ENCODE peak calls at places on chromosome 19, in nine cellular contexts. Z is fibroblast of mammary gland, U is ascending aorta, B is fibroblast of the aortic adventitia, F is mammary epithelial cell, G is astrocyte of the spinal cord, T is Caco-2, L is heart left ventricle, R is pancreas. D is an unnamed sample.

GRCh38 chr19:11342429-11342828 is 3.0 kb upstream of the RAB3D start:
- DNase-seq in T (no peak), L (no peak), F (no peak), Z (no peak), G (no peak), R (no peak), B (no peak), U (no peak), D (no peak)

GRCh38 chr19:56170261-56170660 is 5.5 kb upstream of the GALP start:
- DNase-seq in Z (peak), G (peak), R (peak), L (peak), B (no peak), U (no peak), T (no peak), F (peak), D (no peak)

GRCh38 chr19:53646144-53646543 is 14.3 kb downstream of the DPRX start:
- DNase-seq in Z (no peak), R (no peak), F (no peak), B (no peak), T (no peak), U (no peak), L (no peak), G (no peak), D (no peak)

GRCh38 chr19:34220472-34221063 is 33.8 kb upstream of the GARRE1 start:
- DNase-seq in R (peak), F (peak), U (no peak), G (peak), T (peak), Z (peak), B (peak), L (peak), D (peak)

GRCh38 chr19:58476498-58477015 is 405 bp downstream of the ZNF446 start:
- DNase-seq in B (peak), U (no peak), G (peak), Z (peak), T (no peak), F (no peak), L (no peak), R (no peak), D (no peak)

GRCh38 chr19:51259348-51260245 is 8.7 kb downstream of the SIGLECL1 start:
- DNase-seq in B (peak), F (peak), T (no peak), G (no peak), R (no peak), U (no peak), L (peak), Z (peak), D (peak)

GRCh38 chr19:4393947-4394590 is 6.3 kb downstream of the SH3GL1 start:
- DNase-seq in L (no peak), B (peak), T (no peak), R (no peak), F (no peak), U (no peak), Z (no peak), G (no peak), D (peak)

GRCh38 chr19:4114181-4114580 is 9.7 kb downstream of the MAP2K2 start:
- DNase-seq in Z (no peak), U (no peak), R (no peak), F (no peak), T (no peak), B (no peak), G (no peak), L (no peak), D (no peak)

GRCh38 chr19:17579523-17580244 is 24.2 kb downstream of the COLGALT1 start:
- DNase-seq in L (peak), F (peak), G (peak), B (peak), R (no peak), Z (peak), U (no peak), T (peak), D (peak)

GRCh38 chr19:13241321-13242104 is 91.3 kb downstream of the IER2 start:
- DNase-seq in R (no peak), G (no peak), B (no peak), Z (peak), U (no peak), F (peak), L (no peak), T (no peak), D (no peak)

GRCh38 chr19:4493929-4494690 is 22.0 kb downstream of the HDGFL2 start:
- DNase-seq in U (no peak), L (no peak), Z (no peak), T (no peak), R (no peak), G (no peak), B (no peak), F (no peak), D (no peak)

GRCh38 chr19:58010507-58010906 is 7.9 kb upstream of the ZNF606 start:
- DNase-seq in B (no peak), F (no peak), U (no peak), R (no peak), T (no peak), L (no peak), Z (no peak), G (no peak), D (no peak)

GRCh38 chr19:12314553-12314952 is 18.9 kb downstream of the ZNF563 start:
- DNase-seq in R (peak), U (no peak), B (no peak), F (no peak), G (no peak), L (no peak), T (no peak), Z (no peak), D (no peak)

GRCh38 chr19:16042533-16043085 is 33.7 kb upstream of the TPM4 start:
- DNase-seq in U (no peak), G (no peak), Z (no peak), R (no peak), T (no peak), F (no peak), L (no peak), B (peak), D (no peak)

GRCh38 chr19:42280761-42281174 is 11.7 kb downstream of the CIC start:
- DNase-seq in B (no peak), F (no peak), R (no peak), G (peak), T (peak), Z (peak), U (no peak), L (no peak), D (peak)

GRCh38 chr19:11142528-11143171 is 12.9 kb downstream of the SPC24 start:
- DNase-seq in U (peak), R (peak), T (peak), F (peak), Z (peak), L (peak), G (peak), B (peak), D (peak)

GRCh38 chr19:58398545-58398944 is 3.1 kb downstream of the RNF225 start:
- DNase-seq in G (no peak), B (no peak), F (no peak), Z (no peak), L (no peak), U (no peak), R (no peak), T (no peak), D (no peak)

GRCh38 chr19:21581646-21582045 is 76.2 kb downstream of the ZNF429 start:
- DNase-seq in T (no peak), B (no peak), U (no peak), Z (no peak), R (peak), F (no peak), G (no peak), L (no peak), D (no peak)

GRCh38 chr19:41702208-41702651 is 6.2 kb upstream of the CEACAM5 start:
- DNase-seq in U (no peak), R (no peak), Z (peak), B (peak), L (no peak), T (no peak), F (peak), G (peak), D (no peak)

GRCh38 chr19:48133094-48133493 is 22.5 kb upstream of the PLA2G4C start:
- DNase-seq in F (no peak), Z (no peak), G (no peak), T (no peak), U (no peak), R (no peak), B (no peak), L (no peak), D (no peak)
- TF ChIP-seq CTCF in F (no peak), Z (no peak), G (no peak), T (no peak), U (no peak), R (no peak), B (no peak), L (no peak), D (no peak)

DNA sequence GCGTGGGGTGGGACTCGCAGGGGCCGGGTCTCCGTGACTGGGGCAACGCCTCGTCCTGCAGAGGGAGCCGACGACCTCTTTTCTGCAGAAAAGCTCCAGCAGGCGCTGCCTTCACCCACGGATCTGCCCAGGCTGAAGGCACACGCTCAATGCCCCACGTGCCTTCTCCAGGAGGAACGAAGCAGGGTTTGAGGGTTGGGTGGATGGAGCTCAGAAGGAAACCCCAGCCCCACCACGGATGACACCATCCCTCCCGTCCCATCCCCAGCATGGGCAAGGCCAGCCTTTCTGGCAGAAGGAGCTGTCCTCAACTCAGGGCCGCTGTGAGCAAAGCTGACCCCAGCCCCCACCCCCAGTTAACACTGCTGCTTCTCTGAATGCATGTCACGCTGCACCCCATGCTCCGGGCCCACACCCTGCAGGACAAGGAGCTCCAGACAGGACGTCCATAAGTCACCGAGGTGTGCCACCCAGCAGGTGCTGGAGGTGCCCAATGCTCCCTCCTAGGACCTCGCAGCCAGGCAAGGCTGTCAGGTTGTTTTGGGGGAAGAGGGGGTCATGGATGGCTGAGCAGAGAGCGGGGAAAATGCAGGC is 7.4 kb downstream of the C19orf25 start:
- DNase-seq in U (no peak), Z (no peak), L (no peak), G (no peak), F (no peak), R (no peak), T (no peak), B (no peak), D (no peak)
- TF ChIP-seq CTCF in U (no peak), Z (peak), L (no peak), G (no peak), F (no peak), R (no peak), T (peak), B (peak), D (no peak)

GRCh38 chr19:46732172-46732938 is 13.5 kb upstream of the FKRP start:
- DNase-seq in R (no peak), G (no peak), Z (no peak), F (no peak), L (no peak), T (peak), B (no peak), U (no peak), D (no peak)
- TF ChIP-seq CTCF in R (no peak), G (no peak), Z (no peak), F (no peak), L (no peak), T (no peak), B (no peak), U (no peak), D (no peak)

GRCh38 chr19:39507715-39508364 is 7.1 kb upstream of the SELENOV start:
- DNase-seq in T (no peak), L (no peak), G (no peak), Z (no peak), R (no peak), B (no peak), U (no peak), F (no peak), D (no peak)
- TF ChIP-seq CTCF in T (no peak), L (no peak), G (no peak), Z (no peak), R (no peak), B (no peak), U (no peak), F (no peak), D (no peak)